ENCODE peak calls at places on chromosomes 7 and 10, in six cellular contexts. One of them, this sample, is unnamed.
A peak's percentile ranks its signal among the peaks of the same experiment; 100 is the strongest.

GRCh38 chr7:100545636-100546128 is 6.7 kb downstream of the AGFG2 start:
- DNase-seq in cardiac muscle cell: peak; percentile 55
- DNase-seq in choroid plexus epithelial cell: peak; percentile 94
- DNase-seq in astrocyte of the spinal cord: peak; percentile 94
- DNase-seq in HL-60: no peak
- DNase-seq in Caco-2: peak; percentile 69
- DNase-seq in this sample: peak; percentile 86

GRCh38 chr7:99525713-99526440 is 21.4 kb downstream of the ZKSCAN5 start:
- DNase-seq in astrocyte of the spinal cord: no peak
- DNase-seq in choroid plexus epithelial cell: peak; percentile 30
- DNase-seq in cardiac muscle cell: peak; percentile 28
- DNase-seq in HL-60: no peak
- DNase-seq in Caco-2: peak; percentile 47
- DNase-seq in this sample: peak; percentile 12

GRCh38 chr7:20964214-20964613 is 177.5 kb upstream of the SP8 start:
- DNase-seq in Caco-2: peak; percentile 27
- DNase-seq in HL-60: no peak
- DNase-seq in cardiac muscle cell: no peak
- DNase-seq in choroid plexus epithelial cell: no peak
- DNase-seq in astrocyte of the spinal cord: no peak
- DNase-seq in this sample: no peak

GRCh38 chr7:98737176-98737575 is 120.1 kb downstream of the NPTX2 start:
- DNase-seq in choroid plexus epithelial cell: no peak
- DNase-seq in Caco-2: no peak
- DNase-seq in cardiac muscle cell: no peak
- DNase-seq in HL-60: no peak
- DNase-seq in astrocyte of the spinal cord: no peak
- DNase-seq in this sample: no peak

GRCh38 chr7:21923663-21924062 is 22.0 kb downstream of the CDCA7L start:
- DNase-seq in HL-60: no peak
- DNase-seq in cardiac muscle cell: peak; percentile 68
- DNase-seq in Caco-2: no peak
- DNase-seq in choroid plexus epithelial cell: peak; percentile 81
- DNase-seq in astrocyte of the spinal cord: peak; percentile 59
- DNase-seq in this sample: no peak

GRCh38 chr10:34768261-34768971 is 46.7 kb downstream of the PARD3 start:
- DNase-seq in astrocyte of the spinal cord: peak; percentile 56
- DNase-seq in Caco-2: no peak
- DNase-seq in HL-60: no peak
- DNase-seq in choroid plexus epithelial cell: peak; percentile 53
- DNase-seq in cardiac muscle cell: no peak
- DNase-seq in this sample: no peak

GRCh38 chr10:64379898-64380297 is 858.7 kb downstream of the REEP3 start:
- DNase-seq in astrocyte of the spinal cord: no peak
- DNase-seq in Caco-2: peak; percentile 62
- DNase-seq in choroid plexus epithelial cell: no peak
- DNase-seq in cardiac muscle cell: no peak
- DNase-seq in HL-60: no peak
- DNase-seq in this sample: no peak

GRCh38 chr10:77282163-77282562 is 355.4 kb downstream of the KCNMA1 start:
- DNase-seq in HL-60: no peak
- DNase-seq in cardiac muscle cell: no peak
- DNase-seq in choroid plexus epithelial cell: no peak
- DNase-seq in astrocyte of the spinal cord: no peak
- DNase-seq in Caco-2: peak; percentile 52
- DNase-seq in this sample: no peak

GRCh38 chr7:81150951-81151361 is 232.1 kb upstream of the SEMA3C start:
- DNase-seq in cardiac muscle cell: no peak
- DNase-seq in choroid plexus epithelial cell: peak; percentile 34
- DNase-seq in HL-60: no peak
- DNase-seq in Caco-2: no peak
- DNase-seq in astrocyte of the spinal cord: peak; percentile 29
- DNase-seq in this sample: no peak

GRCh38 chr10:13949844-13950542 is 363.2 kb downstream of the PRPF18 start:
- DNase-seq in choroid plexus epithelial cell: peak; percentile 93
- DNase-seq in astrocyte of the spinal cord: peak; percentile 91
- DNase-seq in Caco-2: no peak
- DNase-seq in HL-60: no peak
- DNase-seq in cardiac muscle cell: no peak
- DNase-seq in this sample: peak; percentile 85

GRCh38 chr10:122487231-122487765 is 25.9 kb downstream of the HTRA1 start:
- DNase-seq in HL-60: no peak
- DNase-seq in Caco-2: no peak
- DNase-seq in astrocyte of the spinal cord: peak; percentile 43
- DNase-seq in cardiac muscle cell: no peak
- DNase-seq in choroid plexus epithelial cell: peak; percentile 55
- DNase-seq in this sample: peak; percentile 80

GRCh38 chr10:88991161-88991899 is 732 bp downstream of the FAS start:
- DNase-seq in astrocyte of the spinal cord: peak; percentile 82
- DNase-seq in cardiac muscle cell: peak; percentile 79
- DNase-seq in HL-60: no peak
- DNase-seq in choroid plexus epithelial cell: peak; percentile 88
- DNase-seq in Caco-2: peak; percentile 18
- DNase-seq in this sample: peak; percentile 79

GRCh38 chr10:90447836-90448235 is 410.0 kb downstream of the HTR7 start:
- DNase-seq in Caco-2: no peak
- DNase-seq in astrocyte of the spinal cord: no peak
- DNase-seq in cardiac muscle cell: no peak
- DNase-seq in HL-60: no peak
- DNase-seq in choroid plexus epithelial cell: peak; percentile 46
- DNase-seq in this sample: peak; percentile 38

GRCh38 chr7:150784120-150784736 is 15.9 kb downstream of the TMEM176B start:
- DNase-seq in cardiac muscle cell: no peak
- DNase-seq in HL-60: no peak
- DNase-seq in choroid plexus epithelial cell: no peak
- DNase-seq in astrocyte of the spinal cord: no peak
- DNase-seq in Caco-2: peak; percentile 20
- DNase-seq in this sample: no peak

GRCh38 chr10:61757525-61758397 is 95.0 kb downstream of the CABCOCO1 start:
- DNase-seq in astrocyte of the spinal cord: peak; percentile 67
- DNase-seq in Caco-2: no peak
- DNase-seq in choroid plexus epithelial cell: peak; percentile 67
- DNase-seq in cardiac muscle cell: no peak
- DNase-seq in HL-60: no peak
- DNase-seq in this sample: peak; percentile 51

GRCh38 chr7:144908943-144909556 is 73.2 kb upstream of the TPK1 start:
- DNase-seq in Caco-2: peak; percentile 5
- DNase-seq in HL-60: no peak
- DNase-seq in astrocyte of the spinal cord: no peak
- DNase-seq in choroid plexus epithelial cell: no peak
- DNase-seq in cardiac muscle cell: no peak
- DNase-seq in this sample: no peak

GRCh38 chr7:151046603-151047573 is 1.4 kb upstream of the ASIC3 start:
- DNase-seq in Caco-2: no peak
- DNase-seq in cardiac muscle cell: no peak
- DNase-seq in astrocyte of the spinal cord: peak; percentile 53
- DNase-seq in choroid plexus epithelial cell: peak; percentile 19
- DNase-seq in HL-60: no peak
- DNase-seq in this sample: peak; percentile 93

GRCh38 chr10:30096564-30096963 is 37.2 kb upstream of the JCAD start:
- DNase-seq in astrocyte of the spinal cord: no peak
- DNase-seq in Caco-2: no peak
- DNase-seq in choroid plexus epithelial cell: no peak
- DNase-seq in cardiac muscle cell: no peak
- DNase-seq in HL-60: no peak
- DNase-seq in this sample: no peak

GRCh38 chr7:157300406-157300770 is 36.4 kb upstream of the DNAJB6 start:
- DNase-seq in choroid plexus epithelial cell: no peak
- DNase-seq in astrocyte of the spinal cord: no peak
- DNase-seq in HL-60: no peak
- DNase-seq in Caco-2: no peak
- DNase-seq in cardiac muscle cell: no peak
- DNase-seq in this sample: no peak

GRCh38 chr7:127251458-127252379 is 1.0 kb downstream of the GRM8 start:
- DNase-seq in HL-60: no peak
- DNase-seq in Caco-2: no peak
- DNase-seq in choroid plexus epithelial cell: no peak
- DNase-seq in cardiac muscle cell: peak; percentile 37
- DNase-seq in astrocyte of the spinal cord: no peak
- DNase-seq in this sample: no peak

GRCh38 chr10:68251146-68251545 is 19.2 kb upstream of the ATOH7 start:
- DNase-seq in Caco-2: no peak
- DNase-seq in HL-60: no peak
- DNase-seq in choroid plexus epithelial cell: no peak
- DNase-seq in cardiac muscle cell: no peak
- DNase-seq in astrocyte of the spinal cord: no peak
- DNase-seq in this sample: no peak

GRCh38 chr7:76220185-76221057 is 18.7 kb downstream of the SRRM3 start:
- DNase-seq in HL-60: no peak
- DNase-seq in Caco-2: peak; percentile 46
- DNase-seq in astrocyte of the spinal cord: peak; percentile 19
- DNase-seq in cardiac muscle cell: peak; percentile 28
- DNase-seq in choroid plexus epithelial cell: peak; percentile 72
- DNase-seq in this sample: peak; percentile 49

GRCh38 chr10:126561499-126562208 is 108.8 kb downstream of the C10orf90 start:
- DNase-seq in choroid plexus epithelial cell: peak; percentile 25
- DNase-seq in astrocyte of the spinal cord: no peak
- DNase-seq in cardiac muscle cell: peak; percentile 64
- DNase-seq in Caco-2: no peak
- DNase-seq in HL-60: no peak
- DNase-seq in this sample: peak; percentile 16

DNA sequence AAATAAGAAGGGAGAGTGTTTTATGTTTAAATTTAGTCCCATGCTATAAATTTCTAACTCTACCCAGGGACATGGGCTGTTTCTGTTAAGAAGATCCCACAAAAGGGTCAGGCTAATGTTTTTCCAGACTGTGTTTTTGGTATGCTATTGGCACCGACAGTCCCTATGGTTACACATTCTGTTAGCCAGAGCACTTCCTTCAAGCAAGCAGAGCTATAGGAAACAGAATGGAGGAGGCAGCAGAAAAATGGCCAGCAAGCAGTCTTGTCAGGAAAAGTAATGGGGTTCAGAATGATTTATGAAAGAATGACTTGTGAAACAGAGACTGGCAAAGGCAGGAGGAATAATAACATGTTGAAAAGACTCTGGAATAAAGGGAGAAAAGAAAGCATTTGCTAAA is 44.8 kb upstream of the PHYHIPL start:
- DNase-seq in HL-60: no peak
- DNase-seq in astrocyte of the spinal cord: no peak
- DNase-seq in cardiac muscle cell: no peak
- DNase-seq in Caco-2: no peak
- DNase-seq in choroid plexus epithelial cell: no peak
- DNase-seq in this sample: no peak
- H3K4me3 ChIP-seq in HL-60: no peak overlapping the region
- H3K4me3 ChIP-seq in astrocyte of the spinal cord: no peak overlapping the region
- H3K4me3 ChIP-seq in cardiac muscle cell: no peak overlapping the region
- H3K4me3 ChIP-seq in Caco-2: no peak overlapping the region
- H3K4me3 ChIP-seq in choroid plexus epithelial cell: no peak overlapping the region
- H3K4me3 ChIP-seq in this sample: no peak overlapping the region

DNA sequence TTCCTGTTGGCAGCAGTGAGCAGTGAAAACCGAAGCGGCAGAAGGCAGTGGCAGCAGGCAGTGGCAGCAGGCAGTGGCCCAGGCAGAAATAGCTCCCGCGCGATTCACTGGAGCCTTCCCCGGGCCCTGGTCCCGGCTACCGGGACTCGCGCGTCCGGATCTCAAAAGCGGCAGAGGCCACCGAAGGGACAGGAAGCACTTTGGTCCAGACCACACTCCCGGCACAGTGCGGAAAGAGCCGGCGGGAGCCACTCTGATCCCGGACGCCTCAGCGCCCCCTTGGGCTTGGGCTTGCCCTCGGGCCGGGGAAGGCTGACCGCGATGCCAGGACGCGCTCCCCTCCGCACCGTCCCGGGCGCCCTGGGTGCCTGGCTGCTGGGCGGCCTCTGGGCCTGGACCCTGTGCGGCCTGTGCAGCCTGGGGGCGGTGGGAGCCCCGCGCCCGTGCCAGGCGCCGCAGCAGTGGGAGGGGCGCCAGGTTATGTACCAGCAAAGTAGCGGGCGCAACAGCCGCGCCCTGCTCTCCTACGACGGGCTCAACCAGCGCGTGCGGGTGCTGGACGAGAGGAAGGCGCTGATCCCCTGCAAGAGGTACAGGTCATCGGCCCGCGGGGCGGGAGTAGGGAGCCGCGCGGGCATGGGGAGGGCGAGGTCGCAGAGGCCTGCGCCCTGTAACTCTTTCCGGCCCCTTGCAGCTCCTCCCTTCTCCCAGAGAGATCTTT is at the start of gene EPDR1:
- DNase-seq in HL-60: no peak
- DNase-seq in cardiac muscle cell: peak; percentile 66
- DNase-seq in choroid plexus epithelial cell: no peak
- DNase-seq in Caco-2: peak; percentile 19
- DNase-seq in astrocyte of the spinal cord: no peak
- DNase-seq in this sample: no peak
- TF ChIP-seq CTCF in HL-60: no peak
- TF ChIP-seq CTCF in cardiac muscle cell: peak; percentile 22
- TF ChIP-seq CTCF in choroid plexus epithelial cell: peak; percentile 10
- TF ChIP-seq CTCF in Caco-2: no peak
- TF ChIP-seq CTCF in astrocyte of the spinal cord: peak; percentile 14
- TF ChIP-seq CTCF in this sample: no peak

GRCh38 chr7:88041583-88041982 is 107.5 kb downstream of the ADAM22 start:
- DNase-seq in choroid plexus epithelial cell: no peak
- DNase-seq in HL-60: no peak
- DNase-seq in Caco-2: no peak
- DNase-seq in cardiac muscle cell: no peak
- DNase-seq in astrocyte of the spinal cord: no peak
- DNase-seq in this sample: no peak
- H3K4me3 ChIP-seq in choroid plexus epithelial cell: no peak overlapping the region
- H3K4me3 ChIP-seq in HL-60: no peak overlapping the region
- H3K4me3 ChIP-seq in Caco-2: no peak overlapping the region
- H3K4me3 ChIP-seq in cardiac muscle cell: no peak overlapping the region
- H3K4me3 ChIP-seq in astrocyte of the spinal cord: no peak overlapping the region
- H3K4me3 ChIP-seq in this sample: no peak overlapping the region

DNA sequence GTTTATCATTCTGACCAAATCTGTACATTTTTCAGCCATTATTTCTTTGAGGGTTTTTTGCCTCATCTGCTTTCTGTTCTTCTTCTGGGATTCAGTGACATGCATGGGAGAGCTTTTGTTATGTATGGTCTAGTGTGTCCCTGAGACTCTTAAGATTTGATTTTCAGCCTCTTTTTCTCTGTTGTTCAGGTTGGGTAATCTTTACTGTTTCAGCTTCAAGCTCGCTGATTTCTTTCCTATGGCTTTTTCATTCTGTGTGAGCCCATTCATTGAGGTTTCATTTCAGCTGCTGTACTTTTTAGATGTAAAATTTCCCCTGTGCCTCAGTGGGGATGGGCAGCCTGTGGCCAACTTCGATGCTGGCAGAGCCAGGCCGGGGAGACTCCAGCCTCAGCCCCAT is 38.1 kb downstream of the FOXK1 start:
- DNase-seq in astrocyte of the spinal cord: no peak
- DNase-seq in Caco-2: no peak
- DNase-seq in choroid plexus epithelial cell: no peak
- DNase-seq in cardiac muscle cell: no peak
- DNase-seq in HL-60: no peak
- DNase-seq in this sample: no peak
- TF ChIP-seq CTCF in astrocyte of the spinal cord: no peak
- TF ChIP-seq CTCF in Caco-2: no peak
- TF ChIP-seq CTCF in choroid plexus epithelial cell: no peak
- TF ChIP-seq CTCF in cardiac muscle cell: no peak
- TF ChIP-seq CTCF in HL-60: no peak
- TF ChIP-seq CTCF in this sample: no peak

GRCh38 chr10:71638577-71639411 is 80.8 kb downstream of the C10orf105 start:
- DNase-seq in astrocyte of the spinal cord: no peak
- DNase-seq in HL-60: no peak
- DNase-seq in cardiac muscle cell: peak; percentile 53
- DNase-seq in Caco-2: peak; percentile 86
- DNase-seq in choroid plexus epithelial cell: peak; percentile 17
- DNase-seq in this sample: no peak
- H3K4me3 ChIP-seq in astrocyte of the spinal cord: no peak overlapping the region
- H3K4me3 ChIP-seq in HL-60: no peak overlapping the region
- H3K4me3 ChIP-seq in cardiac muscle cell: no peak overlapping the region
- H3K4me3 ChIP-seq in Caco-2: peak overlapping the region; percentile 2
- H3K4me3 ChIP-seq in choroid plexus epithelial cell: no peak overlapping the region
- H3K4me3 ChIP-seq in this sample: no peak overlapping the region

GRCh38 chr10:72692057-72692891 is at the start of gene MCU:
- DNase-seq in choroid plexus epithelial cell: peak; percentile 31
- DNase-seq in cardiac muscle cell: peak; percentile 97
- DNase-seq in astrocyte of the spinal cord: peak; percentile 94
- DNase-seq in Caco-2: peak; percentile 98
- DNase-seq in HL-60: peak; percentile 84
- DNase-seq in this sample: peak; percentile 93
- TF ChIP-seq CTCF in choroid plexus epithelial cell: no peak
- TF ChIP-seq CTCF in cardiac muscle cell: no peak
- TF ChIP-seq CTCF in astrocyte of the spinal cord: no peak
- TF ChIP-seq CTCF in Caco-2: no peak
- TF ChIP-seq CTCF in HL-60: no peak
- TF ChIP-seq CTCF in this sample: no peak

This sample was measured in fibroblast of villous mesenchyme.